ENCODE peak calls at places on chromosomes 4 and X, in four cellular contexts. P is heart left ventricle, W is upper lobe of left lung, K is HepG2. V is an unnamed sample.

GRCh38 chr4:180542445-180543100 is 1700.6 kb upstream of the TENM3 start:
- DNase-seq in P (no peak), W (no peak), K (no peak), V (no peak)

GRCh38 chrX:37712458-37712857 is 26.9 kb downstream of the XK start:
- DNase-seq in P (no peak), W (no peak), K (no peak), V (no peak)

GRCh38 chr4:90069151-90069550 is 58.0 kb upstream of the CCSER1 start:
- DNase-seq in P (no peak), W (no peak), K (no peak), V (no peak)

GRCh38 chrX:9785944-9786741 is at the start of gene SHROOM2:
- DNase-seq in P (no peak), W (peak), K (no peak), V (no peak)

GRCh38 chrX:113741744-113742143 is 842.1 kb upstream of the HTR2C start:
- DNase-seq in P (no peak), W (no peak), K (peak), V (peak)

GRCh38 chr4:150316332-150317205 is 238.3 kb downstream of the DCLK2 start:
- DNase-seq in P (no peak), W (no peak), K (no peak), V (no peak)

GRCh38 chr4:182901337-182901736 is 15.8 kb downstream of the DCTD start:
- DNase-seq in P (no peak), W (peak), K (no peak), V (no peak)

GRCh38 chrX:76987381-76987780 is 459.8 kb upstream of the FGF16 start:
- DNase-seq in P (no peak), W (no peak), K (no peak), V (no peak)

GRCh38 chrX:17291998-17292658 is 82.9 kb upstream of the NHS start:
- DNase-seq in P (no peak), W (no peak), K (no peak), V (no peak)

GRCh38 chr4:124970011-124970410 is 257.5 kb upstream of the ANKRD50 start:
- DNase-seq in P (no peak), W (no peak), K (no peak), V (no peak)

GRCh38 chrX:124098089-124098488 is 136.6 kb downstream of the STAG2 start:
- DNase-seq in P (no peak), W (no peak), K (peak), V (peak)

GRCh38 chrX:124103966-124104365 is 142.5 kb downstream of the STAG2 start:
- DNase-seq in P (no peak), W (no peak), K (no peak), V (no peak)
- TF ChIP-seq POLR2A in P (no peak), W (no peak), K (no peak), V (no peak)

GRCh38 chr4:112296949-112297483 is at the start of gene ALPK1:
- DNase-seq in P (peak), W (no peak), K (peak), V (peak)
- TF ChIP-seq POLR2A in P (no peak), W (no peak), K (no peak), V (peak)

DNA sequence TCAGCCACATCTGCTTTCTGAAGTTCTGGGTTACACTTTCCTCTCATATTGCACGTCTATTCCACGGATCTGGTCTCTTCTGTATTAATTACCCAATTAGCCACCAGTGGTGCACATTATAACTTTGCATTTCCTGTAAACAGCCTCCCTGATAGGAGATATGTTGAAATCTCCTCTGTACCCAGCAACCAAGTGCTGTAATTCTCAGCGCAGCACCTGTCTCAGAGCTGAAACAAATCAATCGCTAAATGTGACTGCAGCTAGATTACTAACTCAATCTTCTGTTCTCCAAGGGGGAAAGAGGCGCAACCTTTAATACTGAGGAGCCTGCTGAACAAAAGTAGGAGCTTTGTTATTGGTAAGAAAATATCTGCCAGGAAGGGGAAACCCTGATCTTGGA is 326.5 kb downstream of the SLITRK2 start:
- DNase-seq in P (no peak), W (no peak), K (no peak), V (no peak)
- TF ChIP-seq POLR2A in P (no peak), W (no peak), K (no peak), V (no peak)

GRCh38 chr4:138487217-138487616 is 245.1 kb upstream of the SLC7A11 start:
- DNase-seq in P (no peak), W (no peak), K (no peak), V (no peak)
- TF ChIP-seq POLR2A in P (no peak), W (no peak), K (no peak), V (no peak)